ENCODE peak calls at places on chromosomes 7 and 10, in seven cellular contexts. L is CMK; N is HL-60; H is nucleus accumbens; C is glutamatergic neuron; X is ascending aorta; B is activated T-helper 1 cell treated with anti-CD3 and anti-CD28 coated beads, Interleukin-12 subunit alpha, Interleukin-12 subunit beta, Interleukin-2, Interleukin-4 antibody, amounts not matched to agents 30 ng/mL and 10 ng/mL and 1 ng/mL, durations not matched to agents 14 hours and 24 hours and 36 hours. R is an unnamed sample.

GRCh38 chr7:47538846-47539311 is 43.0 kb downstream of the TNS3 start:
- DNase-seq in X (no peak), C (no peak), H (no peak), B (no peak), L (no peak), N (no peak), R (no peak)

GRCh38 chr10:31343009-31343408 is 24.0 kb downstream of the ZEB1 start:
- DNase-seq in X (no peak), L (no peak), B (no peak), H (no peak), C (no peak), N (no peak), R (no peak)

GRCh38 chr7:124072603-124073324 is 39.9 kb upstream of the TMEM229A start:
- DNase-seq in H (no peak), C (no peak), N (no peak), X (no peak), B (no peak), L (no peak), R (no peak)

GRCh38 chr10:239109-239508 is 103.9 kb downstream of the ZMYND11 start:
- DNase-seq in H (no peak), B (no peak), X (no peak), N (no peak), C (no peak), L (no peak), R (no peak)

GRCh38 chr10:31063839-31064238 is 32.2 kb upstream of the ZNF438 start:
- DNase-seq in X (no peak), L (no peak), C (no peak), N (no peak), H (no peak), B (no peak), R (no peak)

GRCh38 chr10:11282156-11282555 is 264.5 kb downstream of the CELF2 start:
- DNase-seq in N (no peak), X (no peak), C (no peak), L (no peak), B (no peak), H (no peak), R (no peak)

GRCh38 chr10:62769574-62770242 is 34.8 kb upstream of the ADO start:
- DNase-seq in X (no peak), B (no peak), H (no peak), C (no peak), L (no peak), N (no peak), R (no peak)

GRCh38 chr7:102890292-102890970 is 22.4 kb upstream of the LRRC17 start:
- DNase-seq in H (no peak), B (no peak), L (no peak), C (no peak), X (no peak), N (peak; percentile 42), R (peak; percentile 32)

GRCh38 chr7:74417419-74417971 is 36.2 kb upstream of the GTF2IRD1 start:
- DNase-seq in X (no peak), N (peak; percentile 48), B (peak; percentile 26), C (peak; percentile 77), L (peak; percentile 45), H (peak; percentile 58), R (no peak)

GRCh38 chr7:3095046-3095445 is 51.4 kb upstream of the CARD11 start:
- DNase-seq in X (no peak), N (no peak), H (no peak), B (peak; percentile 41), C (no peak), L (no peak), R (no peak)

GRCh38 chr10:126331101-126331500 is 57.2 kb downstream of the ADAM12 start:
- DNase-seq in C (no peak), B (no peak), H (no peak), N (no peak), L (no peak), X (no peak), R (no peak)

GRCh38 chr7:81789406-81790139 is 19.7 kb upstream of the HGF start:
- DNase-seq in C (no peak), N (no peak), X (no peak), H (no peak), B (no peak), L (no peak), R (no peak)

GRCh38 chr7:27160147-27160545 is 3.7 kb upstream of the HOXA7 start:
- DNase-seq in N (no peak), H (no peak), L (no peak), B (no peak), C (no peak), X (no peak), R (no peak)

GRCh38 chr7:139776486-139777303 is 1.1 kb downstream of the HIPK2 start:
- DNase-seq in X (no peak), L (no peak), B (no peak), C (no peak), N (no peak), H (no peak), R (no peak)

GRCh38 chr7:66974986-66975590 is 20.3 kb downstream of the SBDS start:
- DNase-seq in C (no peak), B (no peak), H (no peak), X (no peak), N (no peak), L (no peak), R (no peak)

GRCh38 chr7:111919164-111919563 is 287.0 kb downstream of the DOCK4 start:
- DNase-seq in X (no peak), H (no peak), N (no peak), L (no peak), C (no peak), B (no peak), R (no peak)

GRCh38 chr7:82444220-82445049 is 858 bp upstream of the CACNA2D1 start:
- DNase-seq in H (peak; percentile 69), N (no peak), X (no peak), B (no peak), L (no peak), C (peak; percentile 25), R (no peak)

GRCh38 chr10:129767751-129768150 is 196.3 kb downstream of the EBF3 start:
- DNase-seq in H (no peak), L (no peak), N (no peak), B (no peak), C (no peak), X (no peak), R (no peak)

GRCh38 chr7:108004220-108005142 is 1.5 kb upstream of the LAMB1 start:
- DNase-seq in H (no peak), L (no peak), B (no peak), X (no peak), N (no peak), C (peak; percentile 23), R (no peak)

GRCh38 chr10:7372504-7372903 is 38.3 kb downstream of the SFMBT2 start:
- DNase-seq in N (no peak), H (no peak), C (no peak), X (no peak), L (no peak), B (no peak), R (no peak)

GRCh38 chr10:120580651-120581259 is 123.7 kb downstream of the PLPP4 start:
- DNase-seq in C (no peak), X (no peak), B (no peak), L (no peak), N (no peak), H (no peak), R (no peak)

GRCh38 chr7:3028071-3028766 is 15.4 kb downstream of the CARD11 start:
- DNase-seq in L (no peak), N (no peak), X (peak; percentile 48), B (peak; percentile 8), C (no peak), H (no peak), R (no peak)

GRCh38 chr7:94284120-94284519 is 110.6 kb upstream of the COL1A2 start:
- DNase-seq in H (no peak), B (no peak), N (no peak), X (no peak), C (no peak), L (no peak), R (no peak)

GRCh38 chr10:75231672-75232581 is 3.8 kb downstream of the COMTD1 start:
- DNase-seq in N (no peak), B (no peak), C (no peak), H (no peak), X (no peak), L (no peak), R (no peak)

R was measured in SIG-M5.